ENCODE peak calls at places on chromosomes 6 and 20, in ten cellular contexts. H is prostate gland; C is adrenal gland; J is OCI-LY7; M is H9; Y is CD4-positive, CD25-positive, alpha-beta regulatory T cell; G is CD8-positive, alpha-beta memory T cell; X is right cardiac atrium; O is BE2C; N is fibroblast of lung. I is an unnamed sample. For H3K9me3, the result is how much of the 10 kb centered on the place peaks cover.

GRCh38 chr6:100229512-100229911 is 235.2 kb downstream of the SIM1 start:
- DNase-seq in Y (no peak), O (no peak), C (no peak), N (no peak), X (no peak), H (no peak), J (no peak), G (no peak), M (no peak), I (no peak)

GRCh38 chr6:53984163-53984562 is 127.1 kb upstream of the MLIP start:
- DNase-seq in H (no peak), O (no peak), G (no peak), N (peak), M (no peak), J (no peak), X (no peak), Y (no peak), C (no peak), I (peak)

GRCh38 chr20:56412473-56412790 is 372 bp downstream of the CASS4 start:
- DNase-seq in G (no peak), X (no peak), M (no peak), H (no peak), N (no peak), J (no peak), O (no peak), C (no peak), Y (no peak), I (no peak)

GRCh38 chr20:294602-295001 is 2.8 kb upstream of the ZCCHC3 start:
- DNase-seq in C (no peak), O (no peak), Y (no peak), H (no peak), N (no peak), G (no peak), J (no peak), M (no peak), X (no peak), I (no peak)

GRCh38 chr6:783966-784365 is 91.0 kb upstream of the EXOC2 start:
- DNase-seq in N (no peak), X (no peak), Y (no peak), C (no peak), G (no peak), J (no peak), H (no peak), M (no peak), O (no peak), I (no peak)

GRCh38 chr6:137148291-137149076 is 25.0 kb downstream of the IL22RA2 start:
- DNase-seq in J (no peak), O (no peak), M (no peak), H (no peak), N (no peak), X (no peak), G (no peak), C (peak), Y (no peak), I (no peak)

GRCh38 chr6:157314705-157315321 is 8.5 kb downstream of the TMEM242 start:
- DNase-seq in H (peak), M (no peak), Y (peak), J (peak), O (no peak), N (peak), C (no peak), X (no peak), G (no peak), I (peak)

GRCh38 chr6:44192428-44193041 is 24.2 kb upstream of the MYMX start:
- DNase-seq in J (no peak), N (no peak), Y (no peak), X (no peak), C (no peak), M (peak), O (no peak), H (no peak), G (no peak), I (peak)

GRCh38 chr6:163189609-163190008 is 224.9 kb upstream of the QKI start:
- DNase-seq in C (no peak), O (no peak), G (no peak), X (no peak), Y (no peak), M (no peak), H (no peak), N (no peak), J (no peak), I (no peak)

GRCh38 chr20:11919046-11919445 is 1.4 kb downstream of the BTBD3 start:
- DNase-seq in X (peak), O (no peak), H (peak), N (peak), J (no peak), C (no peak), M (no peak), G (no peak), Y (no peak), I (peak)

GRCh38 chr20:38874460-38875169 is 51.6 kb upstream of the FAM83D start:
- DNase-seq in G (peak), Y (peak), N (no peak), X (no peak), J (peak), C (no peak), H (no peak), M (no peak), O (no peak), I (no peak)

GRCh38 chr6:157682856-157683481 is 140.1 kb upstream of the SNX9 start:
- DNase-seq in Y (no peak), N (peak), O (no peak), X (no peak), G (no peak), H (no peak), C (peak), J (no peak), M (no peak), I (no peak)

GRCh38 chr6:138563231-138563630 is 63.9 kb upstream of the NHSL1 start:
- DNase-seq in H (no peak), J (no peak), Y (no peak), C (no peak), G (no peak), M (no peak), N (no peak), O (no peak), X (no peak), I (no peak)
- H3K9me3 ChIP-seq in H (under half), J (under half), Y (under half), C (under half), G (under half), M (under half), N (under half), O (under half), X (under half), I (under half)

DNA sequence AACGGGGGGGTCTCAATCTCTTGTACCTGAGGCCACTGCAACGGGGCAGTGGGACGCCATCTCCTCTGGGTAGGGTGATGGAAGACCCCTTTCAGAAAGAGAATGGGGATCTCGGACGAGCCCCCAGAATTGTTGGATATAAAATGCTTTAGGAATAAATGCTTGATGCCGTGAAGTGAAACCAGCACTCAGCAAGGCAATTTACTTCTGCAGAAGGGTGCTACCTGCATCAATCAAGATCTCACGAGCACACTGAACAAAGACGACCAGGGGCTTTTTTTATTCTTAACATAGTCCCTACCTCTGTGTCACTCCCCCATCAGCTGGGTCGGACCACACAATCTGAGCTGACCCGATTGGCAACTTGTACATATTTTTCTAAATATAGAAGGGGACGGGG is 203.6 kb upstream of the TBX18 start:
- DNase-seq in N (no peak), X (no peak), C (no peak), M (no peak), G (no peak), J (no peak), Y (no peak), O (no peak), H (no peak), I (no peak)
- H3K9me3 ChIP-seq in N (under half), X (under half), C (under half), M (under half), G (under half), J (under half), Y (under half), O (under half), H (under half), I (under half)

DNA sequence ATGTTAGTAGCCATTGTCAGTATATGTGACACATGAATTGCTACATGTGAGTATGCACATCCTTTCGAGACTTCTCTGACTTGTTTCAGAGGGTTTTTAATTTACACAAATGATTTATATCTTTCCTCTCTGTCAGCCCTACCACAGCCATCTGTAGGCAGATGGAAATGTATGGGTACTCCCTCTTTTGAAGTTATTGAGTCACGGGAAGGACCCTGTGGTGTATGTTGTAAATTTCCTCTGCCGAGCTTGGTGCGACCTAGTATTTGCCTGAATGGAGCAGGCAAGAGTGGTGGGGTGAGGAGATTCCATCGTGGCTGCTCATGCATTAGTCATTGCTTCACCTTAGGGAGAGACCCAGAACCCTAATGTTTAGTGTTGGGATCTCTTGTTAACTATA is 171.9 kb downstream of the JARID2 start:
- DNase-seq in J (no peak), H (no peak), C (no peak), G (no peak), X (no peak), O (no peak), M (no peak), N (peak), Y (no peak), I (no peak)
- H3K9me3 ChIP-seq in J (under half), H (under half), C (under half), G (under half), X (under half), O (under half), M (under half), N (under half), Y (under half), I (under half)

GRCh38 chr6:140544431-140544830 is 1170.0 kb upstream of the CITED2 start:
- DNase-seq in X (no peak), M (no peak), N (no peak), O (no peak), Y (no peak), G (no peak), J (no peak), C (no peak), H (no peak), I (no peak)

GRCh38 chr6:140538926-140539325 is 1164.5 kb upstream of the CITED2 start:
- DNase-seq in G (no peak), C (no peak), N (peak), H (no peak), J (no peak), Y (no peak), X (no peak), M (no peak), O (no peak), I (peak)

GRCh38 chr6:140542858-140543257 is 1168.4 kb upstream of the CITED2 start:
- DNase-seq in M (no peak), J (no peak), C (no peak), G (no peak), N (no peak), O (no peak), H (no peak), Y (no peak), X (no peak), I (no peak)

GRCh38 chr6:140540743-140541142 is 1166.3 kb upstream of the CITED2 start:
- DNase-seq in N (no peak), J (no peak), H (no peak), O (no peak), X (no peak), C (no peak), Y (no peak), M (no peak), G (no peak), I (no peak)

GRCh38 chr6:140541288-140541687 is 1166.8 kb upstream of the CITED2 start:
- DNase-seq in O (no peak), H (no peak), J (no peak), N (peak), Y (no peak), X (no peak), C (no peak), G (no peak), M (no peak), I (no peak)
- H3K9me3 ChIP-seq in O (under half), H (under half), J (under half), N (under half), Y (under half), X (under half), C (under half), G (under half), M (under half), I (under half)

DNA sequence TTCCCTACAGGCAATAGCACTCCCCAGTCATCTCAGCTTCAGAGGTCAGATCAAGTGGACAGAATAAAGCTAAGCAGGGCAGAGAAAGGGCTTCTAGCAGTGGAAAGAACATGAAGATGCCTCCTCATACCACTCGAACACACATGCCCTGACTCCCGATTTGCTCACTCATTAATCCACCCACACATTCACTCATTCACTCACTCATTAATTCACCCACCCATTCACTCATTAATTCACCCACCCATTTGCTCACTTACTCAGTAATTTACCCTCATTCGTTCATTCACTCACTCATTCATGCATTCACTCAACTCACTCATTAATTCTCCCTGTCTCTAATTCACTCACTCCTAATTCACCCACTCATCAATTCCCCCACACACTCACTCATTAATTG is 43.9 kb downstream of the HNF4A start:
- DNase-seq in O (no peak), X (no peak), H (no peak), C (no peak), N (no peak), Y (no peak), J (no peak), G (no peak), M (no peak), I (no peak)
- H3K9me3 ChIP-seq in O (under half), X (under half), H (under half), C (under half), N (under half), Y (under half), J (under half), G (under half), M (under half), I (under half)

GRCh38 chr6:67883500-67884366 is 751.3 kb upstream of the ADGRB3 start:
- DNase-seq in J (no peak), M (no peak), H (no peak), Y (no peak), G (no peak), C (no peak), O (no peak), N (no peak), X (no peak), I (no peak)

GRCh38 chr6:67886840-67887292 is 748.2 kb upstream of the ADGRB3 start:
- DNase-seq in Y (no peak), G (no peak), N (no peak), C (no peak), H (no peak), J (no peak), X (no peak), M (no peak), O (no peak), I (no peak)

GRCh38 chr6:67886036-67886707 is 748.9 kb upstream of the ADGRB3 start:
- DNase-seq in O (no peak), N (no peak), C (no peak), Y (no peak), X (no peak), H (no peak), G (no peak), M (no peak), J (no peak), I (no peak)

GRCh38 chr6:67884442-67884841 is 750.6 kb upstream of the ADGRB3 start:
- DNase-seq in G (no peak), H (no peak), M (no peak), O (no peak), C (no peak), N (no peak), X (no peak), J (no peak), Y (no peak), I (no peak)

DNA sequence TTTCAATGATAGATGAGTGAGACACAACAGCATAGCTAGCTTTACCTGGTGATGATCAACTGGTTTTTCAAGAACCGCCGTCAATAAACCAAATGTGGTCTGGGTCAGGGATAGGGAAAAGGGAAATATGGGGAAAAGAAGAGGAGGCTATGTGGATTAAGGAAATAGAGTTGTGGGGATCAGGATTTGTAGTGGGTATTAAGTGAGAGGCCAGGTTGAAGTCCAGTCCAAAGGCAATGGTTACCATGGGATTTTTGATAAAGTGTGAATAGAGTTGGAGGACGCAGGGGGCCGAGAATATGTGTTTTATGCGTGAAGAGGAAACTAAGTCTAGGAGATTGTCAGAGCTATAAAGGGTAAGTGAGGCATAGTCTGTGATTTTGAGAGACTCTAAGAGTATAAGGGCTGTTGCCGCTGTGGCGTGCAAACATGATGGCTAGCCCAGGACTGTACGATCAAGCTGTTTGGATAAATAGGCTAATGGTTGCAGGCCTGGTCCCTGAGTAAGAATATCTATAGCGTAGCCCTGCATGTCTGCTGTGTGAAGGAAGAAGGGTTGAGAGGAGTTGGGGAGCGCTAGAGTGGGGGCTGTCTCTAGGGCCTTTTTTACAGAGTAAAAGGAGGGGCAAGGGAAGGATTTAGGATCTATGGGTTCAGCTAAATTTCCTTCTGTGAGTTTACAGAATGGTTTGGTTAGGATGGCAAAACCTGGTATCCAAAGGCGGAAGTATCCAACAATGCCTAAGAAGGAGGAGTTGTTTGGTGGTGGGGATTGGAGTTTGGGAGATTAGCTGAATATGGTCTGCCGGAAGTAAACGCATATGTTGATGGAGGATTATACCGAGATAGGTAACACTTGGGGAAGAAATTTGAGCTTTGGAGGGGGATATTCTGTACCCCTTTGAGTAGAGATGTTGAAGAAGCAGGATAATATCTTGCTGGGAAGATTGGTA is 749.7 kb upstream of the ADGRB3 start:
- DNase-seq in M (no peak), C (no peak), X (no peak), H (no peak), Y (no peak), J (no peak), O (no peak), G (no peak), N (no peak), I (no peak)
- H3K9me3 ChIP-seq in M (under half), C (under half), X (under half), H (under half), Y (under half), J (under half), O (under half), G (under half), N (under half), I (under half)

GRCh38 chr6:170114956-170115855 is 175.7 kb downstream of the DLL1 start:
- DNase-seq in H (peak), N (no peak), M (peak), C (no peak), O (peak), X (no peak), Y (no peak), J (no peak), G (no peak), I (no peak)
- H3K9me3 ChIP-seq in H (under half), N (under half), M (under half), C (under half), O (under half), X (under half), Y (under half), J (under half), G (under half), I (under half)

DNA sequence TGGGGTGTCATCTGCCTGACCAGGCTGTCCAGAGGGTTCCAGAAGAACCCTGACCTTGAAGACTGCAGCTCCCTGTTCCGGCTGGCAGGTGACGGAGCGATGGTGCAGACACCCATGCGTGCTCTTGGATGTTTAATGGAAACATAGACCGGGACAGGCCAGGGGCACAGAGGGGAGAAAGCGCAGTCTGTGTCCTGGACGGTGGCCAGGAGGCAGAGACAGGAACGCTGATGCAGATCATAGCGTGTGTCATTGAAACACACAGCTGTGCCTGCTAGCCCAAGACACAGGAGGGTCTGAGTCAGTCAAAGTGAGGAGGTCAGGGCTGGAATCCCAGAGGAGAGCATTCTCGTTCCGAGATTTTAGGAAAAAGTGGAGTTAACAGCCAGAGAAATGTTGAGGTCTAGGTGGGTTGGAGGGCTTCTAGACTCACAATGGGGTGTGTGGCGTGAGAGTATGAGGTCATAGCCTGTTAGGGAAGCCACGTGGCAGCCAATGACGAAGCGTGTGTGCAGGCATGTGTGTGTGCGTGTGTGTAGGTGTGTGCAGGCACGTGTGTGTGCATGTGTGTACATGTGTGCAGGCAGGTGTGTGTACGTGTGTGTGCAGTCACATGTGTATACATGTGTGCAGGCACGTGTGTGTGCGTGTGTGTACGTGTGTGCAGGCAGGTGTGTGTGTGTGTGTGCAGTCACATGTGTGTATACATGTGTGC is 167.0 kb downstream of the ERMARD start:
- DNase-seq in O (peak), N (no peak), C (no peak), X (no peak), H (no peak), J (no peak), M (no peak), G (no peak), Y (no peak), I (no peak)
- H3K9me3 ChIP-seq in O (under half), N (under half), C (under half), X (under half), H (under half), J (under half), M (under half), G (under half), Y (under half), I (under half)